ENCODE peak calls at places on chromosomes 11 and 22, in seven cellular contexts. A, P, Q, H, B, K and M are unnamed samples.

GRCh38 chr11:115616941-115617340 is 112.7 kb upstream of the CADM1 start:
- DNase-seq in A (no peak), P (no peak), Q (no peak), H (no peak), B (no peak), K (peak; percentile 95), M (no peak)

GRCh38 chr11:43868852-43869567 is 11.6 kb upstream of the ALKBH3 start:
- DNase-seq in A (peak; percentile 33), P (peak; percentile 23), Q (no peak), H (no peak), B (no peak), K (peak; percentile 77), M (no peak)

GRCh38 chr11:83813296-83813695 is 527.1 kb upstream of the CCDC90B start:
- DNase-seq in A (no peak), P (no peak), Q (no peak), H (no peak), B (no peak), K (no peak), M (no peak)

GRCh38 chr11:119092880-119093665 is 8.4 kb downstream of the HMBS start:
- DNase-seq in A (no peak), P (no peak), Q (no peak), H (no peak), B (no peak), K (peak; percentile 64), M (no peak)

GRCh38 chr11:126304457-126305072 is 705 bp downstream of the DCPS start:
- DNase-seq in A (no peak), P (no peak), Q (no peak), H (no peak), B (no peak), K (no peak), M (no peak)

GRCh38 chr11:33531743-33532181 is 168.9 kb downstream of the C11orf91 start:
- DNase-seq in A (no peak), P (no peak), Q (no peak), H (no peak), B (no peak), K (peak; percentile 91), M (no peak)

GRCh38 chr11:62443390-62444201 is 24.8 kb downstream of the SCGB1A1 start:
- DNase-seq in A (no peak), P (no peak), Q (no peak), H (no peak), B (no peak), K (peak; percentile 43), M (no peak)

GRCh38 chr11:131656179-131656838 is 285.9 kb downstream of the NTM start:
- DNase-seq in A (no peak), P (peak; percentile 35), Q (no peak), H (no peak), B (no peak), K (no peak), M (no peak)

GRCh38 chr22:30628491-30628890 is 7.1 kb upstream of the SLC35E4 start:
- DNase-seq in A (no peak), P (no peak), Q (no peak), H (peak; percentile 56), B (no peak), K (no peak), M (no peak)